ENCODE peak calls at places on chromosomes 1 and 21, in six cellular contexts. H, W, A, Y, G and V are unnamed samples.
A peak's percentile ranks its signal among the peaks of the same experiment; 100 is the strongest.

GRCh38 chr1:185775505-185775904 is 41.3 kb downstream of the HMCN1 start:
- DNase-seq in Y (no peak), W (no peak), A (no peak), G (no peak), H (no peak), V (no peak)

GRCh38 chr1:170707959-170708666 is 44.2 kb downstream of the PRRX1 start:
- DNase-seq in A (no peak), G (no peak), H (no peak), W (peak; percentile 69), Y (peak; percentile 31), V (no peak)

GRCh38 chr1:77281491-77282186 is at the start of gene AK5:
- DNase-seq in H (peak; percentile 53), A (peak; percentile 22), W (peak; percentile 47), G (peak; percentile 42), Y (no peak), V (peak; percentile 67)

GRCh38 chr21:41705546-41706262 is 61.1 kb downstream of the RIPK4 start:
- DNase-seq in W (no peak), Y (no peak), A (no peak), G (no peak), H (no peak), V (no peak)

GRCh38 chr1:9373614-9374013 is 80.9 kb downstream of the SPSB1 start:
- DNase-seq in Y (no peak), A (no peak), H (no peak), G (no peak), W (no peak), V (no peak)

GRCh38 chr1:14794136-14794768 is 195.8 kb downstream of the KAZN start:
- DNase-seq in H (no peak), G (no peak), A (no peak), W (no peak), Y (no peak), V (no peak)

GRCh38 chr21:29313662-29314408 is 15.1 kb downstream of the BACH1 start:
- DNase-seq in A (no peak), Y (no peak), G (no peak), W (no peak), H (no peak), V (no peak)

GRCh38 chr1:5950994-5951749 is 41.1 kb downstream of the NPHP4 start:
- DNase-seq in H (no peak), A (no peak), G (no peak), W (peak; percentile 33), Y (peak; percentile 9), V (no peak)

GRCh38 chr1:220843481-220844011 is 35.7 kb upstream of the HLX start:
- DNase-seq in W (peak; percentile 53), Y (peak; percentile 32), H (no peak), A (no peak), G (no peak), V (peak; percentile 12)

GRCh38 chr1:247415423-247416361 is at the start of gene NLRP3:
- DNase-seq in H (peak; percentile 5), G (no peak), A (no peak), W (no peak), Y (peak; percentile 49), V (peak; percentile 16)

GRCh38 chr1:25711555-25712298 is 88.3 kb upstream of the SELENON start:
- DNase-seq in W (peak; percentile 60), A (peak; percentile 23), Y (peak; percentile 51), G (no peak), H (peak; percentile 59), V (peak; percentile 81)

GRCh38 chr1:6126028-6126427 is 54.1 kb downstream of the CHD5 start:
- DNase-seq in G (no peak), A (no peak), H (no peak), Y (no peak), W (no peak), V (peak; percentile 62)

GRCh38 chr1:193427524-193427923 is 241.1 kb upstream of the B3GALT2 start:
- DNase-seq in G (no peak), A (no peak), H (no peak), W (no peak), Y (no peak), V (no peak)

GRCh38 chr1:33045246-33045645 is 8.6 kb upstream of the AK2 start:
- DNase-seq in A (no peak), Y (no peak), H (no peak), G (no peak), W (no peak), V (no peak)

GRCh38 chr1:198492872-198493271 is 47.6 kb downstream of the ATP6V1G3 start:
- DNase-seq in W (no peak), G (no peak), A (no peak), Y (no peak), H (no peak), V (no peak)

GRCh38 chr1:1116701-1117468 is 996 bp upstream of the C1orf159 start:
- DNase-seq in H (peak; percentile 37), W (no peak), A (no peak), Y (peak; percentile 21), G (no peak), V (no peak)

GRCh38 chr1:25011966-25012625 is 82.0 kb upstream of the RUNX3 start:
- DNase-seq in W (no peak), A (no peak), Y (no peak), H (no peak), G (no peak), V (no peak)

GRCh38 chr1:208333676-208334075 is 89.5 kb upstream of the PLXNA2 start:
- DNase-seq in W (no peak), H (no peak), Y (no peak), G (no peak), A (no peak), V (no peak)

GRCh38 chr21:31173881-31174555 is 135.7 kb upstream of the KRTAP19-8 start:
- DNase-seq in Y (peak; percentile 45), A (peak; percentile 28), G (peak; percentile 72), H (peak; percentile 30), W (no peak), V (peak; percentile 91)

GRCh38 chr1:117573386-117574040 is 32.3 kb upstream of the TENT5C start:
- DNase-seq in A (no peak), W (peak; percentile 38), H (no peak), Y (no peak), G (no peak), V (no peak)

GRCh38 chr1:212950243-212951057 is at the start of gene VASH2:
- DNase-seq in W (peak; percentile 86), H (peak; percentile 6), Y (peak; percentile 90), A (peak; percentile 28), G (peak; percentile 77), V (peak; percentile 95)

GRCh38 chr21:14744368-14744767 is 198.3 kb upstream of the SAMSN1 start:
- DNase-seq in G (no peak), H (no peak), Y (no peak), W (no peak), A (no peak), V (no peak)

GRCh38 chr1:19410393-19410792 is 74.9 kb downstream of the CAPZB start:
- DNase-seq in H (no peak), G (no peak), Y (no peak), A (no peak), W (no peak), V (no peak)

GRCh38 chr21:24411429-24411828 is 1195.9 kb downstream of the MRPL39 start:
- DNase-seq in H (no peak), Y (no peak), W (no peak), G (no peak), A (no peak), V (no peak)

GRCh38 chr1:236520445-236521005 is 3.3 kb upstream of the LGALS8 start:
- DNase-seq in W (no peak), H (no peak), G (no peak), Y (no peak), A (no peak), V (no peak)

GRCh38 chr21:38903578-38904193 is 98.0 kb downstream of the ETS2 start:
- DNase-seq in W (no peak), H (no peak), A (no peak), Y (no peak), G (no peak), V (no peak)

GRCh38 chr1:113453771-113454083 is 63.4 kb downstream of the MAGI3 start:
- DNase-seq in H (no peak), G (no peak), A (no peak), W (no peak), Y (no peak), V (no peak)

GRCh38 chr21:31182231-31183129 is 144.2 kb upstream of the KRTAP19-8 start:
- DNase-seq in Y (no peak), G (no peak), A (peak; percentile 19), H (peak; percentile 58), W (no peak), V (no peak)

GRCh38 chr1:26788515-26788785 is 700 bp downstream of the PIGV start:
- DNase-seq in A (no peak), G (no peak), Y (peak; percentile 45), H (no peak), W (no peak), V (no peak)

GRCh38 chr1:9657521-9658032 is 6.0 kb downstream of the PIK3CD start:
- DNase-seq in W (no peak), Y (no peak), H (no peak), G (no peak), A (no peak), V (no peak)

GRCh38 chr1:244970661-244971523 is 106.5 kb upstream of the HNRNPU start:
- DNase-seq in Y (peak; percentile 91), G (peak; percentile 91), H (peak; percentile 93), A (peak; percentile 90), W (peak; percentile 98), V (peak; percentile 98)

GRCh38 chr1:155295183-155295941 is 5.9 kb downstream of the PKLR start:
- DNase-seq in W (no peak), H (no peak), A (no peak), G (no peak), Y (no peak), V (no peak)

GRCh38 chr1:18794066-18794465 is 65.4 kb downstream of the TAS1R2 start:
- DNase-seq in Y (no peak), G (no peak), H (no peak), W (no peak), A (no peak), V (no peak)